ENCODE peak calls at places on chromosomes 6 and 20, in nine cellular contexts. R is CD8-positive, alpha-beta T cell; C is cardiac muscle cell; N is aorta; Q is PC-9; K is H7; J is brain microvascular endothelial cell; E is SJSA1; G is left ventricle myocardium inferior. I is an unnamed sample. For H3K36me3, the result is how much of the 10 kb centered on the place peaks cover.

GRCh38 chr6:45001663-45002062 is 326.5 kb upstream of the RUNX2 start:
- DNase-seq in R (no peak), C (no peak), N (no peak), Q (no peak), K (no peak), J (no peak), E (no peak), G (no peak), I (no peak)

GRCh38 chr6:138237463-138237862 is 19.2 kb upstream of the PBOV1 start:
- DNase-seq in R (no peak), C (no peak), N (no peak), Q (no peak), K (no peak), J (no peak), E (no peak), G (no peak), I (no peak)

GRCh38 chr20:62536731-62537401 is 61.1 kb upstream of the GATA5 start:
- DNase-seq in R (no peak), C (no peak), N (no peak), Q (no peak), K (peak), J (no peak), E (no peak), G (peak), I (no peak)

GRCh38 chr6:3453410-3453809 is 3.4 kb downstream of the SLC22A23 start:
- DNase-seq in R (no peak), C (no peak), N (no peak), Q (no peak), K (peak), J (no peak), E (no peak), G (no peak), I (no peak)

GRCh38 chr6:100999034-100999597 is 118.0 kb upstream of the ASCC3 start:
- DNase-seq in R (no peak), C (no peak), N (no peak), Q (peak), K (no peak), J (no peak), E (no peak), G (no peak), I (no peak)

GRCh38 chr6:163825033-163825432 is 410.5 kb downstream of the QKI start:
- DNase-seq in R (no peak), C (peak), N (no peak), Q (no peak), K (no peak), J (peak), E (no peak), G (no peak), I (peak)

GRCh38 chr6:122770835-122771601 is 8.5 kb upstream of the FABP7 start:
- DNase-seq in R (no peak), C (no peak), N (no peak), Q (peak), K (no peak), J (no peak), E (no peak), G (no peak), I (no peak)

GRCh38 chr6:52325695-52326471 is 36.1 kb upstream of the PAQR8 start:
- DNase-seq in R (no peak), C (no peak), N (no peak), Q (no peak), K (peak), J (no peak), E (no peak), G (no peak), I (no peak)

GRCh38 chr6:53395986-53396385 is 47.2 kb upstream of the ELOVL5 start:
- DNase-seq in R (no peak), C (no peak), N (no peak), Q (no peak), K (no peak), J (no peak), E (no peak), G (no peak), I (no peak)

GRCh38 chr6:131849799-131850198 is 42.0 kb downstream of the ENPP1 start:
- DNase-seq in R (no peak), C (no peak), N (no peak), Q (no peak), K (no peak), J (no peak), E (no peak), G (no peak), I (no peak)

GRCh38 chr6:40276176-40276575 is 311.0 kb downstream of the LRFN2 start:
- DNase-seq in R (no peak), C (no peak), N (no peak), Q (no peak), K (no peak), J (no peak), E (no peak), G (no peak), I (peak)

GRCh38 chr6:125207956-125208355 is 54.4 kb downstream of the TPD52L1 start:
- DNase-seq in R (no peak), C (no peak), N (no peak), Q (no peak), K (no peak), J (no peak), E (no peak), G (no peak), I (no peak)

GRCh38 chr6:1312444-1313363 is 806 bp downstream of the FOXQ1 start:
- DNase-seq in R (no peak), C (no peak), N (no peak), Q (peak), K (peak), J (no peak), E (no peak), G (no peak), I (no peak)

GRCh38 chr6:32830017-32830416 is 8.5 kb downstream of the TAP2 start:
- DNase-seq in R (no peak), C (no peak), N (no peak), Q (no peak), K (no peak), J (no peak), E (no peak), G (no peak), I (no peak)
- H3K36me3 ChIP-seq in R (under half), C (under half), N (under half), Q (under half), K (under half), J (under half), E (half or more), G (half or more), I (under half)

DNA sequence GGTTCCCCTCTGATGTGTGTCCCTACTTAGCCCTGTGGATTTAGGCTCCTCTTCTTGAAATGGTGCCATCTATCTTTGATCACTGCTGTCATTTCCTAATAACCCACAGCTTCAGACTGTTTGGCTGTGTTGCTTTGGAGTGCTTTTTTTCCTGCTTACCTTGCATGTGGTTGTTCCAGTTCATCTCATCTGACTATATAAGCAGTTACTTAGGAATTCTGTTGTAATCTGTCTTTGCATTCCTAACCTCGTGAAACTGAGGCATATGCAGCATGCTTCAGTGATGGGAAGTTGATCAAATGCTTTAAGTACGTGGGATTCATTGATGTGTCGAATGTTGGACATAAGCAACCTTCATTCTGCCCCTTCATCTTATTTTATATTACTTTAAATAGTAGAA is 115.8 kb upstream of the FLRT3 start:
- DNase-seq in R (no peak), C (no peak), N (no peak), Q (no peak), K (no peak), J (no peak), E (no peak), G (no peak), I (peak)
- H3K36me3 ChIP-seq in R (under half), C (under half), N (under half), Q (under half), K (under half), J (under half), E (under half), G (under half), I (under half)

DNA sequence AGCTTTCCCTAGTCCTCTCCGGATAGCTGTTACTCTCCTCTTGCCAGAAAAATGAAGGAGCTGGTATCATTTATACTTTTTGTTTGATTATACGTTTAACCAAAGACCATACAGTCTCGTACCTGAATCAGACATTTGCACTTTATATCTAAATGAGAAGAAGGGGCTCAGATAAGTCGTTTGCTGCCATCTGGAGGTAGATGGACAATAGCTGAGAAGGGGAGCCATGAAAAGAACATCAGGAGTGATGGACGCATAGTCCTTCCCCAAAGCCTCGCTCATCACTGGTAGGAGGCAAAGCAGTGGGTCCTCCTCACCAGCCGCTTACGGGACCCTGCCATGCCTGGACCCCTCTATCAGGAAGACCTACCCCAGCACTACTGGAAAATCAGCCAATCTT is 45.4 kb downstream of the RPF2 start:
- DNase-seq in R (no peak), C (no peak), N (no peak), Q (no peak), K (peak), J (no peak), E (no peak), G (no peak), I (no peak)
- H3K36me3 ChIP-seq in R (under half), C (under half), N (under half), Q (under half), K (under half), J (under half), E (under half), G (under half), I (under half)

GRCh38 chr20:49103647-49104364 is 57.7 kb downstream of the CSE1L start:
- DNase-seq in R (no peak), C (no peak), N (no peak), Q (no peak), K (no peak), J (no peak), E (no peak), G (no peak), I (no peak)

GRCh38 chr20:49103019-49103418 is 56.9 kb downstream of the CSE1L start:
- DNase-seq in R (no peak), C (no peak), N (no peak), Q (no peak), K (no peak), J (no peak), E (no peak), G (no peak), I (no peak)

GRCh38 chr20:49104365-49104648 is 58.2 kb downstream of the CSE1L start:
- DNase-seq in R (no peak), C (no peak), N (no peak), Q (no peak), K (no peak), J (no peak), E (no peak), G (no peak), I (no peak)

GRCh38 chr20:49110767-49111694 is 64.9 kb downstream of the CSE1L start:
- DNase-seq in R (no peak), C (no peak), N (no peak), Q (peak), K (peak), J (no peak), E (no peak), G (no peak), I (no peak)

DNA sequence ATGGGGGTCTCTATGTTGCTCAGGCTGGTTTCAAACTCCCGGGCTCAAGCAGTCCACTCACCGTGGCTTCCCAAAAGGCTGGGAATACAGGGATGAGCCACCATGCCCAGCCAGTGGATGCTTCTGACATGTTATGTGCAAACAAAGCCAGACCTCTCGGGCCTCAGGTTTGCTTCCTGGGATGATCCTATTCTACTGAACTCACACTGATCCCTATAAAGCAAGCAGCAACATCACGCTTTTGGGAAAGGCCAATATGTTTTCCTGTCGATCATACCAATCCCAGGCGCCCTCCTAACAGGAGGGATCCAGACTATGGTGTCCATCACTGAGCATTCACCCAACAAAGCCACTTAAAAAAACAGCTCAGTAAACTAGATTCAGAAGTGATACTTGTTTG is 60.2 kb downstream of the CSE1L start:
- DNase-seq in R (no peak), C (no peak), N (no peak), Q (no peak), K (no peak), J (no peak), E (no peak), G (no peak), I (no peak)
- H3K36me3 ChIP-seq in R (under half), C (under half), N (under half), Q (under half), K (under half), J (under half), E (under half), G (under half), I (under half)